ENCODE peak calls at places on chromosomes 5 and 9, in ten cellular contexts. H is CD8-positive, alpha-beta memory T cell; U is mesendoderm; Y is mesenchymal stem cell; Q is Peyer's patch; J is GM23248; P is OCI-LY7; A is right lobe of liver; R is CD4-positive, alpha-beta memory T cell; D is spleen. T is an unnamed sample.

GRCh38 chr9:116238225-116238624 is 84.6 kb downstream of the PAPPA start:
- DNase-seq in J (peak; percentile 91), U (no peak), P (no peak), H (no peak), Q (no peak), D (no peak), A (no peak), Y (peak; percentile 86), R (no peak), T (no peak)

GRCh38 chr9:111399772-111400563 is 69.9 kb upstream of the OR2K2 start:
- DNase-seq in D (no peak), H (no peak), Q (no peak), P (peak; percentile 24), A (no peak), J (peak; percentile 26), Y (peak; percentile 22), U (peak; percentile 80), R (no peak), T (no peak)

GRCh38 chr5:96601811-96602244 is 60.3 kb upstream of the CAST start:
- DNase-seq in H (peak; percentile 52), P (peak; percentile 73), J (peak; percentile 75), D (no peak), U (peak; percentile 73), Y (peak; percentile 77), A (peak; percentile 55), R (peak; percentile 72), Q (no peak), T (peak; percentile 48)

GRCh38 chr5:94267350-94267899 is 351.0 kb downstream of the KIAA0825 start:
- DNase-seq in R (no peak), D (no peak), H (no peak), P (no peak), Q (no peak), J (no peak), U (no peak), Y (no peak), A (no peak), T (no peak)

GRCh38 chr5:149130121-149130931 is 11.0 kb upstream of the ABLIM3 start:
- DNase-seq in J (peak; percentile 44), P (no peak), D (no peak), A (no peak), R (no peak), Y (peak; percentile 37), U (no peak), Q (no peak), H (no peak), T (no peak)

GRCh38 chr5:177116631-177117373 is 16.8 kb upstream of the NSD1 start:
- DNase-seq in R (peak; percentile 82), H (peak; percentile 83), U (peak; percentile 92), A (peak; percentile 83), D (peak; percentile 94), J (peak; percentile 88), Q (peak; percentile 88), P (peak; percentile 93), Y (no peak), T (peak; percentile 89)

GRCh38 chr5:131605086-131605485 is 29.9 kb downstream of the RAPGEF6 start:
- DNase-seq in H (no peak), Q (no peak), Y (no peak), D (no peak), R (no peak), J (no peak), P (no peak), A (no peak), U (no peak), T (no peak)

GRCh38 chr5:96440185-96440538 is 7.1 kb upstream of the PCSK1 start:
- DNase-seq in R (no peak), U (no peak), A (no peak), Y (no peak), P (no peak), H (no peak), D (no peak), J (no peak), Q (no peak), T (no peak)

GRCh38 chr5:78004559-78004958 is 228.4 kb upstream of the TBCA start:
- DNase-seq in P (no peak), D (no peak), Q (no peak), H (no peak), J (no peak), R (no peak), U (no peak), Y (no peak), A (no peak), T (no peak)

GRCh38 chr5:178115136-178115834 is 2.0 kb downstream of the N4BP3 start:
- DNase-seq in J (no peak), D (no peak), H (peak; percentile 52), U (peak; percentile 92), Q (no peak), Y (no peak), P (peak; percentile 59), R (no peak), A (no peak), T (no peak)

GRCh38 chr9:27569406-27569805 is 3.9 kb downstream of the C9orf72 start:
- DNase-seq in J (no peak), P (no peak), R (no peak), U (no peak), D (no peak), Y (no peak), A (no peak), H (no peak), Q (no peak), T (no peak)

GRCh38 chr9:129665814-129666511 is 516 bp downstream of the PRRX2 start:
- DNase-seq in Y (no peak), D (no peak), R (no peak), P (no peak), Q (no peak), U (no peak), J (peak; percentile 64), A (no peak), H (no peak), T (no peak)

GRCh38 chr9:127050152-127050551 is 72.3 kb downstream of the ANGPTL2 start:
- DNase-seq in P (no peak), R (no peak), A (no peak), J (no peak), H (no peak), U (no peak), D (no peak), Y (no peak), Q (no peak), T (no peak)

GRCh38 chr9:126514037-126514821 is 99.5 kb upstream of the LMX1B start:
- DNase-seq in D (peak; percentile 94), Q (peak; percentile 72), P (peak; percentile 66), R (peak; percentile 52), Y (peak; percentile 41), A (no peak), U (peak; percentile 81), J (peak; percentile 74), H (peak; percentile 40), T (peak; percentile 87)

GRCh38 chr9:104987743-104988142 is 59.8 kb upstream of the ABCA1 start:
- DNase-seq in A (no peak), Q (no peak), Y (no peak), J (peak; percentile 7), H (no peak), D (no peak), R (no peak), U (no peak), P (peak; percentile 21), T (no peak)
- H3K4me1 ChIP-seq in A (peaks cover 14% of the 10 kb centered on the region), Q (peaks cover 6% of the 10 kb centered on the region), Y (peaks cover 9% of the 10 kb centered on the region), J (peaks cover 17% of the 10 kb centered on the region), H (peaks cover 30% of the 10 kb centered on the region), D (peaks cover 19% of the 10 kb centered on the region), R (peaks cover 32% of the 10 kb centered on the region), U (peaks cover 6% of the 10 kb centered on the region), P (peaks cover 41% of the 10 kb centered on the region), T (peaks cover 16% of the 10 kb centered on the region)

DNA sequence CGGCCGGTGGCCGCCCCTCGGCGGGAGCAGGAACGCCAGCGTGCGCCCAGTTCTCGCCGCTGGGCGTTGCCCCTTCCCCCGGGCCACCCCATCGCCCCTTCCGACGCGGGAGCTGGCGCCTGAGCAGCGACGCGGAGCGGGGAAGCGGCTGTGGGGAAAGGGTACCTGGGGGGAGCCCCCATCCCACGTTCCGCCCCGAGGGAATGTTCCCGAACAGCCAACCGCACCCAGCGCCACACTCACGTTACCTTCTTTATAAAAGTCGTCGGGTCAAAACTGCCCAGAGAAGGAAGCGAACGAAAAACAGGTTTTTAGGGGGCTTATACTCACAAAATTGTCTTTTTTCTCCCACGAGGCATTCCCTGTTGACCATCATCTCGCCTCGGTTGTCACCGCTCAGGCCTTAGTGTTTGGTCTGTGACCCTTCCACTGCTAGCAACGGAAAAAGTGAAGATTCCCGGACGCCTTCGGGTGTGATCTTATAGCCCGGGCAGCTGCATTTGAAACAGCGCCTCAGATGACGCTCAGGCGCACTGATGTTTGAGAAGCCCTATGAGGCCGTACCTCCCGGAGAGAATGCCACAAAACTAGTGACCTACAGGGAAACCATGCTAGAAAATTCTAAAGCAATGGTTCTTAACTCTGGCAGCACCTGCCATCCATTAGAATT is 472 bp upstream of the GOLM1 start:
- DNase-seq in A (no peak), Y (peak; percentile 80), P (no peak), Q (peak; percentile 57), R (no peak), H (peak; percentile 2), D (no peak), J (peak; percentile 86), U (peak; percentile 67), T (peak; percentile 41)
- H3K27ac ChIP-seq in A (peak overlapping the region; percentile 33), Y (peak overlapping the region; percentile 33), P (no peak overlapping the region), Q (peak overlapping the region; percentile 63), R (no peak overlapping the region), H (no peak overlapping the region), D (peak overlapping the region; percentile 6), J (peak overlapping the region; percentile 81), U (no peak overlapping the region), T (peak overlapping the region; percentile 81)

GRCh38 chr9:131278421-131279111 is 2.3 kb upstream of the FAM78A start:
- DNase-seq in P (no peak), Y (no peak), U (no peak), J (no peak), H (peak; percentile 47), Q (no peak), A (no peak), D (peak; percentile 86), R (peak; percentile 48), T (peak; percentile 39)
- H3K4me3 ChIP-seq in P (peak overlapping the region; percentile 90), Y (no peak overlapping the region), U (no peak overlapping the region), J (no peak overlapping the region), H (peak overlapping the region; percentile 52), Q (no peak overlapping the region), A (no peak overlapping the region), D (peak overlapping the region; percentile 92), R (peak overlapping the region; percentile 48), T (peak overlapping the region; percentile 82)

GRCh38 chr5:179201986-179202385 is 141.8 kb downstream of the ZNF354C start:
- DNase-seq in R (no peak), D (peak; percentile 69), J (no peak), A (no peak), P (no peak), H (no peak), Y (no peak), U (no peak), Q (no peak), T (peak; percentile 31)
- H3K4me1 ChIP-seq in R (no peaks in the 10 kb centered on the region), D (no peaks in the 10 kb centered on the region), J (no peaks in the 10 kb centered on the region), A (no peaks in the 10 kb centered on the region), P (no peaks in the 10 kb centered on the region), H (no peaks in the 10 kb centered on the region), Y (no peaks in the 10 kb centered on the region), U (no peaks in the 10 kb centered on the region), Q (no peaks in the 10 kb centered on the region), T (no peaks in the 10 kb centered on the region)

DNA sequence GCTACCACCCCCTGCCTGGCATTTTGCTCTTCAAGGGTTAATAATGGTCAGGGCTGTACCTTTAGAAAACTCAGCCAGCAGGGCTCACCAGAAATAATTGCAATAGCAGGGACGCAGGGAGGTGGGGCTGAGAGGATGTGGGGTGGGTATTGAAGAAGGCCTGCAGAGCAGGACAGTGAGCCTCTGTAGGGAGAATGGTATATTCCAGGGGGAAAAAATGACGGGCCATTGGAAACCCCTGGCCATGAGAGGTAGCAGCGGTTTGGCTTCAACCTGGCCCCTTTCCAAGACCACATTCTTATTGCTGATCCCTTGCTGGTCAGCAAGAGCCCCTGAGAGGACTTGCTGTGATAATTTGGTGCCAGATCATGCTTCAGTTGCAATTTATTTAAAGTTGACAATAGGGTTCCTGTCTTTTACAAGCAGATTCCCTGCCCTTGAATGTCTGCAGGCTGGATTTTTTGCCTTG is 36.7 kb upstream of the CTNNA1 start:
- DNase-seq in R (no peak), D (no peak), A (no peak), P (no peak), Y (peak; percentile 28), H (no peak), Q (no peak), U (peak; percentile 45), J (no peak), T (no peak)
- H3K27ac ChIP-seq in R (no peak overlapping the region), D (no peak overlapping the region), A (no peak overlapping the region), P (no peak overlapping the region), Y (no peak overlapping the region), H (no peak overlapping the region), Q (no peak overlapping the region), U (no peak overlapping the region), J (no peak overlapping the region), T (no peak overlapping the region)